ENCODE peak calls at places on chromosomes 6 and 20, in five cellular contexts. B is dermis microvascular lymphatic vessel endothelial cell; Z is CD8-positive, alpha-beta memory T cell; D is cerebellar cortex; L is keratinocyte. K is an unnamed sample.

GRCh38 chr6:76435174-76435573 is 362.7 kb upstream of the IMPG1 start:
- DNase-seq in D (peak), Z (no peak), B (no peak), L (no peak), K (no peak)

GRCh38 chr6:52423971-52424381 is 3.8 kb downstream of the EFHC1 start:
- DNase-seq in D (no peak), Z (no peak), L (no peak), B (peak), K (no peak)

GRCh38 chr6:4518506-4518905 is 257.7 kb upstream of the CDYL start:
- DNase-seq in Z (no peak), B (no peak), L (no peak), D (no peak), K (no peak)

GRCh38 chr6:162493917-162494316 is 233.6 kb downstream of the PRKN start:
- DNase-seq in L (no peak), Z (no peak), D (no peak), B (no peak), K (no peak)

GRCh38 chr20:51532577-51533191 is 9.8 kb downstream of the NFATC2 start:
- DNase-seq in Z (peak), B (no peak), D (no peak), L (no peak), K (no peak)

GRCh38 chr6:113980937-113981554 is 10.1 kb upstream of the HDAC2 start:
- DNase-seq in Z (no peak), B (peak), D (peak), L (no peak), K (no peak)

GRCh38 chr20:15561707-15562106 is 1011.5 kb downstream of the KIF16B start:
- DNase-seq in B (no peak), L (no peak), Z (no peak), D (no peak), K (no peak)

GRCh38 chr20:17859002-17859615 is 109.5 kb downstream of the SNX5 start:
- DNase-seq in B (no peak), D (no peak), Z (no peak), L (no peak), K (no peak)

GRCh38 chr6:169034523-169035167 is 219.0 kb downstream of the THBS2 start:
- DNase-seq in Z (no peak), B (no peak), D (no peak), L (no peak), K (no peak)

GRCh38 chr6:11613858-11614257 is 76.3 kb downstream of the TMEM170B start:
- DNase-seq in D (no peak), L (no peak), Z (no peak), B (peak), K (no peak)

GRCh38 chr6:48111143-48111506 is at the start of gene PTCHD4:
- DNase-seq in B (peak), D (peak), Z (no peak), L (peak), K (no peak)

GRCh38 chr6:136440187-136440582 is 110.0 kb downstream of the MAP7 start:
- DNase-seq in Z (no peak), D (no peak), L (peak), B (no peak), K (no peak)

GRCh38 chr6:135540207-135540877 is 42.8 kb upstream of the AHI1 start:
- DNase-seq in B (peak), D (no peak), Z (no peak), L (no peak), K (no peak)

K was measured in activated T-helper 2 cell treated with anti-CD3 and anti-CD28 coated beads, Interferon-gamma antibody, Interleukin-2, Interleukin-4, amounts not matched to agents 10 μg/mL and 5 μg/mL and 100 μg/mL, durations not matched to agents 14 hours and 24 hours and 36 hours.